ENCODE peak calls at places on chromosomes 12 and 14, in five cellular contexts. B, D, F, N and H are unnamed samples.

GRCh38 chr14:99603471-99603933 is 505 bp downstream of the CCDC85C start:
- DNase-seq in B (peak; percentile 66), D (peak; percentile 71), F (peak; percentile 17), N (no peak), H (no peak)

GRCh38 chr14:89025581-89026236 is 201.3 kb downstream of the TTC8 start:
- DNase-seq in B (peak; percentile 14), D (no peak), F (peak; percentile 97), N (no peak), H (no peak)

GRCh38 chr12:121522962-121523361 is 57.9 kb downstream of the KDM2B start:
- DNase-seq in B (no peak), D (no peak), F (peak; percentile 12), N (peak; percentile 51), H (no peak)

GRCh38 chr12:80230068-80230467 is 130.7 kb downstream of the OTOGL start:
- DNase-seq in B (no peak), D (no peak), F (no peak), N (no peak), H (no peak)

GRCh38 chr12:26632746-26633145 is 200.2 kb downstream of the ITPR2 start:
- DNase-seq in B (no peak), D (no peak), F (no peak), N (no peak), H (no peak)

GRCh38 chr14:32468955-32469354 is 139.9 kb downstream of the AKAP6 start:
- DNase-seq in B (no peak), D (no peak), F (peak; percentile 82), N (no peak), H (no peak)

GRCh38 chr14:62027958-62028357 is 265.7 kb downstream of the SNAPC1 start:
- DNase-seq in B (no peak), D (no peak), F (no peak), N (no peak), H (no peak)

GRCh38 chr14:22410497-22410896 is 178.5 kb downstream of the DAD1 start:
- DNase-seq in B (no peak), D (no peak), F (no peak), N (no peak), H (no peak)

GRCh38 chr12:49777800-49778748 is 36.7 kb downstream of the TMBIM6 start:
- DNase-seq in B (peak; percentile 48), D (peak; percentile 95), F (peak; percentile 19), N (peak; percentile 63), H (no peak)

GRCh38 chr12:106134294-106134949 is 4.3 kb downstream of the NUAK1 start:
- DNase-seq in B (no peak), D (no peak), F (no peak), N (no peak), H (no peak)

GRCh38 chr12:90958995-90959394 is 4.0 kb upstream of the CCER1 start:
- DNase-seq in B (no peak), D (no peak), F (peak; percentile 46), N (no peak), H (no peak)
- TF ChIP-seq CTCF in B (no peak), D (peak; percentile 7), F (peak; percentile 31), N (no peak), H (no peak)

DNA sequence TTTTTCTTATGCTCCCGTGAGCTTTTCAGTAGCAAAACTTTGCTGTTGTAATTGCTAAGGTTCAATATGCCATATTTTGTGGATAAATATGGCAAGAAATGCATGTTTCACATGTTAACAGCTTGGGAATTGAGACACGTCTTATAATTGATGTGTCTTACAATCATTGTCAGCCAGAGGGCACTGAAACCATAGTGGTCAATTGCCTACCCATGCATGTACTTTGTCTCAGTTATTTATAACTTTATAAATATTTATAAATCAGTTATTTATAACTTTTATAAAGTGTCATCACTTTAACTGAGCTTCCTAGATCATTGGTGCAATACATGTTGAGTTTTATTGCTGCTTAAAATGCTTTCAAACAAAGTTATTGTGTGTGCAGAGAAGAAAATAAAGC is 82.0 kb downstream of the CATSPERB start:
- DNase-seq in B (peak; percentile 30), D (no peak), F (peak; percentile 71), N (no peak), H (no peak)
- TF ChIP-seq CTCF in B (peak; percentile 8), D (peak; percentile 42), F (peak; percentile 67), N (peak; percentile 47), H (peak; percentile 68)

GRCh38 chr12:47900480-47901129 is 4.2 kb downstream of the VDR start:
- DNase-seq in B (peak; percentile 67), D (no peak), F (no peak), N (no peak), H (no peak)
- TF ChIP-seq CTCF in B (no peak), D (peak; percentile 27), F (no peak), N (peak; percentile 7), H (no peak)

GRCh38 chr12:5511644-5512584 is 80.0 kb downstream of the NTF3 start:
- DNase-seq in B (peak; percentile 18), D (peak; percentile 77), F (no peak), N (peak; percentile 35), H (peak; percentile 68)
- TF ChIP-seq CTCF in B (peak; percentile 44), D (peak; percentile 76), F (no peak), N (peak; percentile 23), H (peak; percentile 64)

GRCh38 chr12:88993655-88994054 is 358.6 kb downstream of the DUSP6 start:
- DNase-seq in B (peak; percentile 70), D (no peak), F (peak; percentile 80), N (no peak), H (no peak)
- TF ChIP-seq CTCF in B (peak; percentile 48), D (peak; percentile 51), F (peak; percentile 60), N (peak; percentile 54), H (peak; percentile 82)

GRCh38 chr12:2689879-2690278 is 104.9 kb upstream of the FKBP4 start:
- DNase-seq in B (no peak), D (peak; percentile 39), F (no peak), N (no peak), H (peak; percentile 50)

GRCh38 chr12:2690348-2691000 is 104.3 kb upstream of the FKBP4 start:
- DNase-seq in B (no peak), D (no peak), F (no peak), N (no peak), H (peak; percentile 56)

GRCh38 chr12:2691340-2692111 is 103.2 kb upstream of the FKBP4 start:
- DNase-seq in B (no peak), D (peak; percentile 81), F (no peak), N (no peak), H (peak; percentile 71)

GRCh38 chr12:2692156-2692555 is 102.6 kb upstream of the FKBP4 start:
- DNase-seq in B (no peak), D (no peak), F (no peak), N (no peak), H (peak; percentile 54)

GRCh38 chr12:2691001-2691339 is 103.8 kb upstream of the FKBP4 start:
- DNase-seq in B (no peak), D (no peak), F (peak; percentile 31), N (no peak), H (peak; percentile 71)
- TF ChIP-seq CTCF in B (no peak), D (peak; percentile 34), F (no peak), N (no peak), H (peak; percentile 64)

DNA sequence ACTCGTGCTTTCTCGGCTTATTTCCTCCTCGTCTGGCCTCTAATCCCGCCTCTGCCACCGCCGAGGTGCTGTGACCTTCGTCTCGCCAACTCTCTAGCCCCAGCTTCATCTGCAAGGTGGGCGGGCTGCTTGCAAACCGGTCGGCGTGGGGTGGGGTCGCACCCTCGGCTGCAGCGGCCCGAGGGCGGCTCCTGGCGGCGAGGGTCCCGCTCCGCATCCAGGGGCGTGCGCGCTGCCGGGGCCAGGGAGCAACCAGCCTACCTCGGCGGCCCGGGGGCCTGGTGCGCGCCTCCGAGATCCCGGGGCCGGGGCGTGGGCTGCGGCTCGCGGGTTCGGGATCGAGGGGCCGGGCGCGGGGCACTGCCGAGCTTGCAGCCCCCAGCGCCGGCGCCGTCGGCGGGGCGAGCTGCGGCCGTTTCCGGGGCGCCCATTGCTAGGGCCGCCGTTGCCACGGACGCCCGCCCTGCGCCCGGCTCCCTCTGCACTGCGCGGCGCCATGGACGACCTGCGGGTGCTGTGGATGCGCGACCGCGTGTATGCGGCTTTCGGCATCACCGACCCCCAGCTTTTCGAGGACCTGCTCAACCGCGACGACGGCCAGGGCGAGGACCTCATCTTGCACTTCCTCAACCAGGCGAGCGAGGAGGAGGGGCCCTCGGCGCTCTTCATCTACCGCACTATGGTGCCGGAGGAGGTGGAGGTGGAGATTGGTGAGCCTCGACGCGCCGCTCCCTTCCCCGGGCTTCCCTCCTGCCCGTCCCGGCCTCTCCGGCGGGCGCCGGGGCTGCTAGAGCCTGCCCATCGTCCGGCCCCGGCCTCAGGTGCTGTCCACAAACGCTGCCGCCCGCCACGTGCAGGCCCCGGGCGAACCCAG is at the start of gene DNAH10:
- DNase-seq in B (peak; percentile 34), D (peak; percentile 90), F (peak; percentile 6), N (no peak), H (peak; percentile 76)
- TF ChIP-seq CTCF in B (no peak), D (peak; percentile 74), F (no peak), N (no peak), H (peak; percentile 78)

GRCh38 chr12:114721266-114721665 is 37.3 kb upstream of the TBX3 start:
- DNase-seq in B (no peak), D (no peak), F (no peak), N (no peak), H (no peak)
- TF ChIP-seq CTCF in B (no peak), D (no peak), F (no peak), N (no peak), H (no peak)

DNA sequence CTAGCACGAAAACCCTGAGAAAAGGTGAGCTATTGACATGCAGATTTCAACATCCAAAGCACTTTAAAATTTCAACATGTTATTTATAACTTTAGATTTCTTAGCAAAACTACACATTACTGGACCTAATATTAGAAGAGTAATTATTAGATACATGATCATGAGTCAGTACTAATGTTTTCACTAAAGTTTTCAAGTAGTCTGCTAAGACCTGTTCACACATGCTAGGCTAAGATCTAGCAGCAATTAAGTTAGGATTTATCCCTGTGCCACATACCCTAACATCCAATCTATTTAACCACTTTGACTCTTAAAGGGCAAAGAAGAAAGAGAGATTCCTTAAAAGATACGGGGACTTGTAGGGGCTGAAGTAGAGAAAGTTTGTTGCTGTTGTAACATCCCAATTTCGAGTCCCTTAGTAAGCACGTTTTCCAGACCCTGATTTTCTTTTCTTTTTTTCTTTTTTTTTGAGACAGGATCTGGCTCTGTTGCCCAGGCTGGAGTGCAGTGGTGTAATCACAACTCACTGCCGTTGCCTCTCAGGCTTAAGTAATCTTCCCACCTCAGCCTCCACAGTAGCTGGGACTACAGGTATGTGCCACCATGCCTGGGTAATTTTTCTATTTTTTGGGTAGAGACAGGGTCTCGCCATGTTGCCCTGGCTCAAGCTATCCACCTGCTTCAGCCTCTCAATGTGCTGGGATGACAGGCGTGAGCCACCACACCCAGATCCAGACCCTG is 102.5 kb upstream of the ATF7IP start:
- DNase-seq in B (no peak), D (no peak), F (no peak), N (no peak), H (no peak)
- TF ChIP-seq CTCF in B (no peak), D (no peak), F (no peak), N (no peak), H (no peak)

DNA sequence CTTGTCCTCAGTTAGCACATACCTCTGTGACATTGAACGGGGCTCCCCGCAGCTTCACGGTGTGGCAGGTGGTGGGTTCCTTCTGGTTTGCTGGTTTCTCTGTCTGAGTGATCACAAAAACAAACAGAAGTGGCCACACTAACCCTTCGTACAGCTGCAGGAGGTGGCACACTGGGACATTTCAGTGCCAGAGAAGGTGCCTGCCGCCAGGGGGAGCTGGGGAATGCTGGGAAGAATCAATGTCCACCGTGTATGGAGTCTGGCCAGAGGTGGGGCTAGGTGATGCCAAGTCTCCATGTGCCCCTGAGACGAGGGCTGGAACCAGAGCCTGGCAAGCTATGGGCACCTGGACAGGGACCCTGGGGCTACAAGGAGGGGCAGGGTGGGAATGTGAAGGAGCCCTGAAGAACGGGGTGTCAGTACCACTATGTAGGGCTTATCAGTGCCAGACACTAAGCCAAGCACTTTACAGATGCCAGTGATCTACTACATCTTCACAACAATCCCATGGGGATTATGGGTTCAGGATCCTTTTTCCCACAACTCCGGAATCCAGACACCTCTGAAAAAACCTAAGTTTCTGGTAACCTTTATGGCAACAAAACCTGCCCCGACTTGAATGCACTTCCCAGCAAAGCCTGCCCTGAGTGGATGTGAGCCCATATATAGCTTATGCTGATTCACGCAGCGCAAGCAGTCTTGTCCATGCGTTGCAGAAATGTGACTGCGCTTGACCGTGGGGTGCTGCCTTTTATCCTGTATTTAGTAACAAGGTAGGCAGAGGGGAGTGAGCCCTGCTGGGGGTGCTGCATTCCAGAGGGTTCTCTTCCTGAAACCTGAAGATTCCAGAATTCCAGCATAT is 10.8 kb downstream of the RBM19 start:
- DNase-seq in B (peak; percentile 25), D (peak; percentile 83), F (peak; percentile 17), N (no peak), H (no peak)
- TF ChIP-seq CTCF in B (peak; percentile 60), D (peak; percentile 87), F (peak; percentile 45), N (no peak), H (peak; percentile 65)